ENCODE peak calls at places on chromosomes 12 and 14, in nine cellular contexts. J is DND-41; G is CD8-positive, alpha-beta T cell; O is PC-3; T is tibial artery; I is H7; Y is AG04450; D is IMR-90; X is cardiac muscle cell. S is an unnamed sample.

GRCh38 chr12:5796171-5797091 is 148.6 kb downstream of the ANO2 start:
- DNase-seq in J (peak), X (peak), I (peak), D (peak), T (no peak), G (peak), Y (no peak), O (peak), S (peak)

GRCh38 chr12:6950944-6951540 is at the start of gene PTPN6:
- DNase-seq in O (no peak), G (peak), D (no peak), I (peak), Y (no peak), X (no peak), T (no peak), J (peak), S (peak)

GRCh38 chr12:112850343-112850742 is 56.4 kb upstream of the OAS1 start:
- DNase-seq in G (no peak), O (no peak), D (no peak), I (no peak), X (no peak), J (no peak), Y (no peak), T (no peak), S (no peak)

GRCh38 chr14:76313303-76313702 is 62.6 kb upstream of the ESRRB start:
- DNase-seq in D (no peak), G (no peak), X (no peak), T (peak), I (peak), O (no peak), Y (no peak), J (no peak), S (no peak)

GRCh38 chr12:75852143-75852542 is 179.4 kb downstream of the PHLDA1 start:
- DNase-seq in O (peak), J (no peak), T (no peak), I (no peak), D (peak), Y (no peak), X (no peak), G (no peak), S (no peak)

GRCh38 chr12:116053479-116054195 is 223.9 kb downstream of the MED13L start:
- DNase-seq in X (no peak), O (peak), D (peak), I (no peak), J (no peak), Y (no peak), T (peak), G (no peak), S (no peak)

GRCh38 chr14:98131406-98131805 is 1140.6 kb downstream of the BCL11B start:
- DNase-seq in T (no peak), Y (no peak), I (no peak), J (no peak), G (no peak), X (no peak), D (no peak), O (no peak), S (no peak)

GRCh38 chr12:123757555-123757954 is 4.5 kb upstream of the DNAH10 start:
- DNase-seq in J (no peak), T (peak), I (no peak), O (no peak), D (peak), Y (peak), X (no peak), G (no peak), S (no peak)

GRCh38 chr14:28701733-28702132 is 64.9 kb upstream of the FOXG1 start:
- DNase-seq in G (no peak), T (no peak), O (no peak), Y (no peak), X (no peak), J (no peak), I (no peak), D (no peak), S (no peak)

GRCh38 chr14:77248666-77249065 is 22.3 kb downstream of the NGB start:
- DNase-seq in T (no peak), Y (no peak), D (peak), J (no peak), G (no peak), I (no peak), X (no peak), O (peak), S (no peak)

GRCh38 chr14:36271939-36272907 is 48.2 kb downstream of the MBIP start:
- DNase-seq in T (no peak), J (no peak), Y (no peak), I (no peak), O (no peak), X (no peak), D (peak), G (no peak), S (no peak)

GRCh38 chr12:114316076-114316475 is 89.9 kb downstream of the TBX5 start:
- DNase-seq in G (no peak), O (peak), Y (peak), T (no peak), X (no peak), J (no peak), D (peak), I (no peak), S (no peak)

GRCh38 chr12:66077542-66077941 is 53.0 kb downstream of the LLPH start:
- DNase-seq in G (no peak), J (no peak), X (no peak), T (no peak), I (no peak), D (no peak), O (no peak), Y (no peak), S (no peak)

GRCh38 chr12:111733340-111733739 is 33.4 kb upstream of the ALDH2 start:
- DNase-seq in G (no peak), X (no peak), T (no peak), D (no peak), Y (no peak), J (no peak), O (no peak), I (no peak), S (no peak)

GRCh38 chr14:56659964-56660551 is 80.5 kb downstream of the TMEM260 start:
- DNase-seq in D (peak), I (peak), X (peak), Y (peak), O (peak), J (no peak), T (no peak), G (no peak), S (peak)

GRCh38 chr12:6340745-6341438 is 984 bp downstream of the TNFRSF1A start:
- DNase-seq in G (no peak), J (no peak), O (no peak), Y (no peak), D (no peak), I (no peak), T (no peak), X (no peak), S (no peak)

GRCh38 chr12:19967486-19967885 is 400.9 kb upstream of the PDE3A start:
- DNase-seq in O (peak), Y (peak), J (no peak), G (no peak), T (no peak), X (no peak), D (peak), I (no peak), S (no peak)

GRCh38 chr12:100127766-100128508 is 14.7 kb downstream of the BLTP3B start:
- DNase-seq in T (no peak), J (no peak), I (no peak), Y (peak), X (no peak), D (peak), G (no peak), O (peak), S (peak)

GRCh38 chr12:132520421-132521199 is 30.7 kb downstream of the FBRSL1 start:
- DNase-seq in T (no peak), I (peak), Y (no peak), O (no peak), D (no peak), X (no peak), G (no peak), J (no peak), S (no peak)

GRCh38 chr12:26628234-26628633 is 204.8 kb downstream of the ITPR2 start:
- DNase-seq in O (peak), I (no peak), Y (no peak), X (no peak), D (peak), J (no peak), T (no peak), G (no peak), S (no peak)

GRCh38 chr12:69929125-69929524 is 104.1 kb downstream of the MYRFL start:
- DNase-seq in T (no peak), O (peak), G (no peak), X (no peak), D (no peak), J (no peak), I (no peak), Y (no peak), S (no peak)

GRCh38 chr12:61854902-61855301 is 405.3 kb upstream of the USP15 start:
- DNase-seq in Y (no peak), J (no peak), T (no peak), G (no peak), X (no peak), D (no peak), I (no peak), O (no peak), S (no peak)

GRCh38 chr14:61751475-61751989 is 10.7 kb upstream of the SNAPC1 start:
- DNase-seq in I (no peak), T (no peak), O (no peak), G (no peak), X (no peak), D (no peak), J (no peak), Y (no peak), S (no peak)
- H3K4me3 ChIP-seq in I (peak), T (peak), O (peak), G (peak), X (peak), D (peak), J (no peak), Y (no peak), S (peak)

DNA sequence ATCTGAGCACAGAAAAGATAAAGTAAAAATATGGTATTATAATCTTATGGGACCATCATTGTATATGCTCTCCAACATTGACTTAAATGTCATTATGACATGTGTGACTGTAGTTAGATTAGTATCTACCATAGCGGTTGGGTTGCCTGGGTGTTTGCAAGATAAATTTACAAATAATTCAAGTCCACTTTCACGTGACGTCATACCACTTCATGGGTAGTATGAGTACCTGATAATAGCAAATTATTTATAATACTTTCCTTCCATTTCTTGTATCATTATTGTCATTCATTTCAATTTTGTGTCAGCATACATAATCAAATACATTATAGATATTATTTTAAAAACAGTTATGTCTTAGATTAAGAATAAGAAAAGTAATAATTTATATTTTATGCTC is 20.2 kb downstream of the SLCO1B1 start:
- DNase-seq in O (no peak), T (no peak), J (no peak), Y (no peak), D (no peak), X (no peak), I (no peak), G (no peak), S (no peak)
- H3K4me3 ChIP-seq in O (no peak), T (no peak), J (no peak), Y (no peak), D (no peak), X (no peak), I (no peak), G (no peak), S (no peak)

GRCh38 chr12:53056296-53056695 is 6.4 kb downstream of the TNS2 start:
- DNase-seq in I (no peak), O (no peak), D (no peak), J (no peak), G (no peak), T (no peak), Y (no peak), X (no peak), S (no peak)

GRCh38 chr12:53053223-53054111 is 3.6 kb downstream of the TNS2 start:
- DNase-seq in D (no peak), I (peak), Y (no peak), X (peak), T (peak), O (peak), J (no peak), G (peak), S (peak)

GRCh38 chr12:53052419-53053222 is 2.8 kb downstream of the TNS2 start:
- DNase-seq in D (peak), Y (no peak), T (peak), G (no peak), O (peak), X (no peak), J (no peak), I (peak), S (no peak)

GRCh38 chr12:53055471-53056266 is 5.8 kb downstream of the TNS2 start:
- DNase-seq in T (no peak), I (peak), D (no peak), G (no peak), Y (no peak), X (no peak), J (no peak), O (no peak), S (no peak)

DNA sequence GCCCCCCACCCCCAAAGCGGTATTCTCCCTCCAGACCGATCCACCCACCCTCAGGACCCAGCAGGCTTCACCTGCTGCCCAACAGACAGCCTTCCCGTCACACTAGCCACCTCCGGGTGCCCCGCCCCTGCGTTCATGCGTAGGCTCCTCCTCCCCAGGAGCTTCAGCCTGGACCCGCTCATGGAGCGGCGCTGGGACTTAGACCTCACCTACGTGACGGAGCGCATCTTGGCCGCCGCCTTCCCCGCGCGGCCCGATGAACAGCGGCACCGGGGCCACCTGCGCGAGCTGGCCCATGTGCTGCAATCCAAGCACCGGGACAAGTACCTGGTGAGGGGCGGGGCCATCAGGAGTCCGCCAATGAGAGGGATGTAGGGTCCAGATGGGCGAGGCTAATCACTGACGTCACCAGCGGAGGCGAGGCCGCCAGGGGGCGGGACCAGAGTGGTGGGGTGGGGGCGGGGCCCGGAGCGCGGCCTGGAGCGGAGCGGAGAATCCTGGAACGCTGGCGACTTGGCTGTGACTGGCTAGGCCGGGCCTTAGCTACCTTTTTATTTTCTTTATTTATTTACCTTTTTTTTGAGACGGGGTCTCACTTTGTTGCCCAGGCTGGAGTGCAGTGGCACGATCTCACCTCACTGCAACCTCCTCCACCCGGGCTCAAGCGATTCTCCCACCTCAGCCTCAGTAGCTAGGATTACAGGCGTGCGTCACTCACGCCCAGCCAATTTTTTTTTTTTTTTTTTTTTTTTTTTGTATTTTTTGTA is 4.4 kb downstream of the TNS2 start:
- DNase-seq in X (peak), I (peak), G (peak), D (peak), Y (no peak), T (peak), O (peak), J (no peak), S (peak)
- H3K4me3 ChIP-seq in X (peak), I (peak), G (peak), D (peak), Y (peak), T (peak), O (peak), J (no peak), S (peak)

GRCh38 chr12:12474931-12475485 is 87.7 kb downstream of the DUSP16 start:
- DNase-seq in T (no peak), I (no peak), G (peak), X (no peak), Y (no peak), O (no peak), D (peak), J (no peak), S (no peak)
- H3K4me3 ChIP-seq in T (no peak), I (no peak), G (no peak), X (no peak), Y (no peak), O (no peak), D (no peak), J (no peak), S (no peak)

GRCh38 chr12:120668091-120668796 is 18.7 kb upstream of the MLEC start:
- DNase-seq in Y (no peak), T (no peak), X (no peak), G (no peak), J (no peak), I (peak), D (no peak), O (no peak), S (no peak)

GRCh38 chr12:120670667-120671066 is 16.3 kb upstream of the MLEC start:
- DNase-seq in D (no peak), Y (no peak), T (no peak), I (no peak), X (no peak), O (no peak), J (no peak), G (no peak), S (peak)

GRCh38 chr12:120668797-120669054 is 18.2 kb upstream of the MLEC start:
- DNase-seq in I (peak), J (no peak), Y (no peak), X (no peak), T (no peak), G (no peak), D (no peak), O (no peak), S (no peak)

GRCh38 chr12:120666577-120667390 is 20.2 kb upstream of the MLEC start:
- DNase-seq in O (no peak), D (no peak), J (no peak), G (no peak), Y (no peak), T (no peak), X (no peak), I (peak), S (no peak)

GRCh38 chr12:120669055-120669828 is 17.7 kb upstream of the MLEC start:
- DNase-seq in X (peak), T (peak), G (no peak), D (no peak), J (no peak), Y (no peak), I (peak), O (peak), S (peak)
- H3K4me3 ChIP-seq in X (no peak), T (peak), G (no peak), D (no peak), J (no peak), Y (no peak), I (peak), O (no peak), S (peak)

GRCh38 chr14:89310211-89310610 is 106.8 kb downstream of the FOXN3 start:
- DNase-seq in I (no peak), G (no peak), T (no peak), J (no peak), D (no peak), O (no peak), X (no peak), Y (no peak), S (peak)
- H3K4me3 ChIP-seq in I (no peak), G (no peak), T (no peak), J (no peak), D (no peak), O (no peak), X (no peak), Y (no peak), S (peak)

DNA sequence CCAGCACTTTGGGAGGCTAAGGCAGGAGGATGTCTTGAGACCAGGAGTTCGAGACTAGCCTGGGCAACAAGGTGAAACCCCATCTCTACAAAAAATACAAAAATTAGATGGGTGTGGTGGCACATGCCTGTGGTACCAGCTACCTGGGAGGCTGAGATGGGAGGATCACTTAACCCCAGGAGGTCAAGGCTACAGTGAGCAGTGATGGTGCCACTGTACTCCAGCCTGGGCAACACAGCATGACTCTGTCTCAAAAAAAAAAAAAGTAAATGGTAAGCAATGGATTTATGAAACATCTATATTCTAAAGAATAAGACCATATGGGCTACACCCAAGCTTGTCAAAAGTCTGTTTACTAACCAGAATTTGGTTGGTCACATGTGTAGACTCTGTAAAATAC is 12.3 kb downstream of the FGD6 start:
- DNase-seq in T (no peak), D (no peak), O (no peak), J (no peak), Y (no peak), I (no peak), G (no peak), X (no peak), S (no peak)
- H3K4me3 ChIP-seq in T (no peak), D (no peak), O (no peak), J (no peak), Y (no peak), I (no peak), G (no peak), X (no peak), S (no peak)

DNA sequence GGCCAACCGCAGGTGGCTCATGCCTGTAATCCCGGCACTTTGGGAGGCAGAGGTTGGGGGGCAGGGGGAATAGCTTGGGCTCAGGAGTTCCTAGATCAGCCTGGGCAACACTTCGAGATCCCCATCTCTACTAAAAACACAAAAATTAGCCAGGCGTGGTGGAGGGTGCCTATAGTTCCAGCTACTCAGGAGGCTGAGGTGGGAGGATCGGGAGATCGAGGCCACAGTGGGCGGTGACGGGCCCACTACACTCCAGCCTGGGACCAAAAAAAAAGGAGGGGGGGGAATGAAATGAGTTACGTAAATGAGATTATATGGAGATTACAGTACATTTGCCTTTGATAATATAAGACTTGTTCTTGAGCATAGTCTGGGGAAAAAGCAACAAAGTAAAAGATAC is 1.1 kb downstream of the RPAP3 start:
- DNase-seq in Y (no peak), G (no peak), O (no peak), D (no peak), I (no peak), X (no peak), T (no peak), J (no peak), S (no peak)
- H3K4me3 ChIP-seq in Y (peak), G (peak), O (peak), D (peak), I (peak), X (peak), T (peak), J (peak), S (peak)